ENCODE peak calls at places on chromosomes 7 and 10, in seven cellular contexts. One of them, this sample, is unnamed. For H3K4me1, the result is how much of the 10 kb centered on the place peaks cover.

GRCh38 chr10:774661-775244 is 85.3 kb upstream of the DIP2C start:
- DNase-seq in SJCRH30: no peak
- DNase-seq in GM23248: no peak
- DNase-seq in mammary epithelial cell: no peak
- DNase-seq in left ventricle myocardium inferior: no peak
- DNase-seq in right cardiac atrium: no peak
- DNase-seq in CD8-positive, alpha-beta memory T cell: no peak
- DNase-seq in this sample: no peak

GRCh38 chr7:37698271-37698670 is 14.7 kb downstream of the GPR141 start:
- DNase-seq in mammary epithelial cell: no peak
- DNase-seq in CD8-positive, alpha-beta memory T cell: no peak
- DNase-seq in SJCRH30: no peak
- DNase-seq in right cardiac atrium: no peak
- DNase-seq in left ventricle myocardium inferior: no peak
- DNase-seq in GM23248: no peak
- DNase-seq in this sample: no peak

GRCh38 chr10:74683621-74684114 is 142.7 kb upstream of the KAT6B start:
- DNase-seq in SJCRH30: no peak
- DNase-seq in mammary epithelial cell: no peak
- DNase-seq in left ventricle myocardium inferior: no peak
- DNase-seq in right cardiac atrium: no peak
- DNase-seq in CD8-positive, alpha-beta memory T cell: no peak
- DNase-seq in GM23248: no peak
- DNase-seq in this sample: no peak

GRCh38 chr10:114044251-114045070 is 795 bp downstream of the ADRB1 start:
- DNase-seq in mammary epithelial cell: no peak
- DNase-seq in GM23248: no peak
- DNase-seq in CD8-positive, alpha-beta memory T cell: peak
- DNase-seq in SJCRH30: no peak
- DNase-seq in left ventricle myocardium inferior: peak
- DNase-seq in right cardiac atrium: peak
- DNase-seq in this sample: no peak

GRCh38 chr7:97401398-97401797 is 283.9 kb downstream of the SDHAF3 start:
- DNase-seq in right cardiac atrium: no peak
- DNase-seq in GM23248: no peak
- DNase-seq in mammary epithelial cell: no peak
- DNase-seq in left ventricle myocardium inferior: no peak
- DNase-seq in SJCRH30: no peak
- DNase-seq in CD8-positive, alpha-beta memory T cell: no peak
- DNase-seq in this sample: no peak

GRCh38 chr7:117110480-117111315 is 157.4 kb downstream of the ST7 start:
- DNase-seq in mammary epithelial cell: no peak
- DNase-seq in SJCRH30: no peak
- DNase-seq in right cardiac atrium: no peak
- DNase-seq in GM23248: no peak
- DNase-seq in left ventricle myocardium inferior: no peak
- DNase-seq in CD8-positive, alpha-beta memory T cell: peak
- DNase-seq in this sample: no peak

GRCh38 chr7:84786073-84786472 is 400.8 kb downstream of the SEMA3D start:
- DNase-seq in mammary epithelial cell: no peak
- DNase-seq in CD8-positive, alpha-beta memory T cell: no peak
- DNase-seq in right cardiac atrium: no peak
- DNase-seq in left ventricle myocardium inferior: no peak
- DNase-seq in GM23248: no peak
- DNase-seq in SJCRH30: no peak
- DNase-seq in this sample: no peak

GRCh38 chr7:20076835-20077234 is 140.3 kb downstream of the MACC1 start:
- DNase-seq in mammary epithelial cell: no peak
- DNase-seq in left ventricle myocardium inferior: no peak
- DNase-seq in right cardiac atrium: no peak
- DNase-seq in CD8-positive, alpha-beta memory T cell: no peak
- DNase-seq in GM23248: no peak
- DNase-seq in SJCRH30: no peak
- DNase-seq in this sample: no peak

GRCh38 chr7:3106353-3106752 is 62.7 kb upstream of the CARD11 start:
- DNase-seq in CD8-positive, alpha-beta memory T cell: no peak
- DNase-seq in SJCRH30: no peak
- DNase-seq in GM23248: no peak
- DNase-seq in right cardiac atrium: no peak
- DNase-seq in mammary epithelial cell: no peak
- DNase-seq in left ventricle myocardium inferior: no peak
- DNase-seq in this sample: no peak

DNA sequence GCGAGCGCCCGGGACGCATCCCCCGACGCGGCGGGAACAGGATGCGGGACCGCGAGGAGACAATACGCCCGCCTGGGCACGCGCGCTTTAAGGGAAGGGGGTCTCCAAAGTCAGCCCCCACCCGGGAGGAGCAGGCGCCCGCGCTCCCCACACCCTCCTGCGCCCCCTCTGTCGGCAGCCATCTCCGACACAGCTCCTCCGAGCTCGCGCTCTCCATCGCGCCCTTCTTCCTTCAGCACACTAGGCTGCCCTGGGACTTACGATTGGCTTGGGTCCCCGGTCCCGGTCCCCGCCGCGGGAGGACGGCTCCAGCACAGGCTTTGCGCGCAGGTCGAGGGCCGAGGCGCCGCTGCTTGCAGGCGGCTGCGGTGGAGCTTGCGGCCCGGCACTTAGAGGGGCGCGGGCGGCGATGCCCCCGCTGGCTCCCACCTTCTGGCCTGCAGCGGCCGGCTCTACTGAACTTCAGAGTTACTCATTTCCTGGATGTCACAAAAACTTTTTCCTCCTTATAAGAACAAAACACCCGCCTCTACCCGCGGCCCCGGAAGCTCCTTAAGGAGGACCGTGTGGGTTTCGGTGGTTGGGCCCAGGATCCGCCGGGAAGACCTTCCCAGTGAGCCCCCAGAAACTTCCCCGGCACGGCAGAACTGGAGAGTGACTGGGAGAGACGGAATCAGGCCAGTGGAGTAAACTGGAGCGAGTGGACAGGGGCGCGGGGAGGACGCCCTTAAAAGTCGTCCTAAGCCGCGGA is at the start of gene ITPRIP:
- DNase-seq in right cardiac atrium: peak
- DNase-seq in mammary epithelial cell: peak
- DNase-seq in SJCRH30: peak
- DNase-seq in CD8-positive, alpha-beta memory T cell: peak
- DNase-seq in GM23248: peak
- DNase-seq in left ventricle myocardium inferior: peak
- DNase-seq in this sample: peak
- H3K4me1 ChIP-seq in right cardiac atrium: under half
- H3K4me1 ChIP-seq in mammary epithelial cell: under half
- H3K4me1 ChIP-seq in SJCRH30: under half
- H3K4me1 ChIP-seq in CD8-positive, alpha-beta memory T cell: under half
- H3K4me1 ChIP-seq in GM23248: under half
- H3K4me1 ChIP-seq in left ventricle myocardium inferior: half or more
- H3K4me1 ChIP-seq in this sample: under half

DNA sequence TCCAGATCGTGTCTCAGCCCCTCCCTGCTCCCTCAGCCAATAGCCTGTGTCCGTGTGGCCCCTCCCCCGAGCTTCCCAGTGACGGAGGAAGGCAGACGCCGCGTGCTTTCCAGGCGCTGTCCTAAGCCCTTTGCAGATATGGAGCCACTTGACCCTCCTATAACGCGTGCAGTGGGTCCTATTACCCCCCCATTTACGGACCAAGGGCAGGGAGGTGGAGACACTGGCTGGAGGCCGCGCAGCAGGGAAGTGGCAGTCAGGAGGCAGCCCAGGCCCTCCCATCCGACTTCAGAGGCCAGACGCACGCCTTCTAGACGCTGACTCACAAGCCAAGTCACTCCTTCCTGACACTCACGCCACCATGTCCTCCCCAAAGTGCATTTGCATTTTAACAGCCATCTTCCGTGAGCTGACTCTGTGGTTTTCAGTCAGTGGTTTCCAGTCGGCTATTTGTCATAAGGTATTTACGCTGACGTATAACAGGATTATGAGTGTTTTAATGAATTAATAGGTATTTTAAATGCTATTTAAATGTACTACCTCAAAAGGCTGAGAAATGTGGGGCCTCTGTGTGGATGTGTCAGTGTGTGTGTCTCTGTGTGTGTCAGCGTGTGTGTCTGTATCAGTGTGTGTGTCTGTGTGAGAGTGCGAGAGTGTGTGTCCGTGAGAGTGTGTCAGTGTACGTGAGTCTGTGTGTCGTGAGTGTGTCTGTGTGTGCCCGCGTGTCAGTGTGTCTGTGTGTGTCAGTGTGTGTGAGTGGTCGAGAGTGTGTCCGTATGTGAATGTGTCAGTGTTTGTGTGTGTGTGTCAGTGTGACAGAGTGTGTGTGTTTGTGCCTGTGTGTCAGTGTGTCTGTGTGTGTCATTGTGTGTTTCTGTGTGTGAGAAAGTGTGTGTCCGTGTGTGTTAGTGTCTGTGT is 92.1 kb upstream of the INSIG1 start:
- DNase-seq in right cardiac atrium: peak
- DNase-seq in left ventricle myocardium inferior: peak
- DNase-seq in CD8-positive, alpha-beta memory T cell: peak
- DNase-seq in mammary epithelial cell: peak
- DNase-seq in GM23248: peak
- DNase-seq in SJCRH30: no peak
- DNase-seq in this sample: peak
- H3K4me3 ChIP-seq in right cardiac atrium: peak
- H3K4me3 ChIP-seq in left ventricle myocardium inferior: peak
- H3K4me3 ChIP-seq in CD8-positive, alpha-beta memory T cell: peak
- H3K4me3 ChIP-seq in mammary epithelial cell: no peak
- H3K4me3 ChIP-seq in GM23248: peak
- H3K4me3 ChIP-seq in SJCRH30: no peak
- H3K4me3 ChIP-seq in this sample: peak

GRCh38 chr7:111094387-111094786 is 3.5 kb downstream of the LRRN3 start:
- DNase-seq in right cardiac atrium: no peak
- DNase-seq in left ventricle myocardium inferior: no peak
- DNase-seq in SJCRH30: no peak
- DNase-seq in GM23248: no peak
- DNase-seq in CD8-positive, alpha-beta memory T cell: no peak
- DNase-seq in mammary epithelial cell: no peak
- DNase-seq in this sample: no peak

GRCh38 chr7:111089822-111090426 is 1.0 kb upstream of the LRRN3 start:
- DNase-seq in mammary epithelial cell: peak
- DNase-seq in left ventricle myocardium inferior: no peak
- DNase-seq in SJCRH30: no peak
- DNase-seq in GM23248: peak
- DNase-seq in CD8-positive, alpha-beta memory T cell: peak
- DNase-seq in right cardiac atrium: no peak
- DNase-seq in this sample: no peak

GRCh38 chr7:111090834-111091233 is at the start of gene LRRN3:
- DNase-seq in SJCRH30: peak
- DNase-seq in mammary epithelial cell: no peak
- DNase-seq in CD8-positive, alpha-beta memory T cell: peak
- DNase-seq in left ventricle myocardium inferior: peak
- DNase-seq in right cardiac atrium: peak
- DNase-seq in GM23248: peak
- DNase-seq in this sample: peak

GRCh38 chr7:111092406-111093160 is 1.7 kb downstream of the LRRN3 start:
- DNase-seq in SJCRH30: no peak
- DNase-seq in right cardiac atrium: no peak
- DNase-seq in GM23248: no peak
- DNase-seq in left ventricle myocardium inferior: no peak
- DNase-seq in mammary epithelial cell: no peak
- DNase-seq in CD8-positive, alpha-beta memory T cell: no peak
- DNase-seq in this sample: no peak

DNA sequence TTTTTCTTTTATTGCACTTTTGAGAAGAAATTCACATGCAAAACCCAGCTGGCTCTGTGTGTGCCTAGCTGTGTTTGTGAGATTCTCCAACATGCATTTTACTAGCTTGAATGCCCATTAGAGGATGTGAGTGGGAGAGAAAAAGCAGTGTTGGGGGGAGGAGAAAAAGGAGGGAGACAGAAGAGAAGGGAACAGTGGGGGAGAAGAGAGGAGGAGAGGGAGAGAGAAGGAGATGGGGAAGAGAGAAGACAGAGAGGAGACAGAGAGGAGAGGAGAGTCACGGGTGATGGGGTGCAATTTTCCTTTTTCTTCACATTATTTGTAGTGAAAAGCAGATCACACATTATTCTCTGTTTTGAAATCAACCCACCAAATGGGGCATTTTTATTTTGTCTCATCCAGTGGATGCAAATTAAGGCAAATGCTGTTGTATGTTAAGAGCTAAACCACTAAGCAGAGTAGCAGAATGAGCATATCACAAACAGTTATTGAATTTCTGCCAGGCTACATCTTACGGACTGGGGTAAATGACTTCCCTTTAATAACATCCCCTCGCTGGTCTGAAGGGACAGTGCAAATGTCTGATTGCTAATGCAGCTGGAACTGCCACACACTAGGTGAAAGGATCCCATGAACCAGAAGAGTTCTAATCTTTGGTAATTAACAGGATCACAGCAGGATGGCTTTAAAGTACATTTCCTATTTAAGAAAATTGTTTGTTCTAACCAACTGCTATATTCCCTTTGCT is 870 bp downstream of the LRRN3 start:
- DNase-seq in left ventricle myocardium inferior: no peak
- DNase-seq in mammary epithelial cell: no peak
- DNase-seq in right cardiac atrium: no peak
- DNase-seq in GM23248: no peak
- DNase-seq in SJCRH30: peak
- DNase-seq in CD8-positive, alpha-beta memory T cell: no peak
- DNase-seq in this sample: no peak
- H3K27ac ChIP-seq in left ventricle myocardium inferior: peak
- H3K27ac ChIP-seq in mammary epithelial cell: no peak
- H3K27ac ChIP-seq in right cardiac atrium: peak
- H3K27ac ChIP-seq in GM23248: no peak
- H3K27ac ChIP-seq in SJCRH30: peak
- H3K27ac ChIP-seq in CD8-positive, alpha-beta memory T cell: no peak
- H3K27ac ChIP-seq in this sample: no peak

GRCh38 chr7:30472081-30472770 is 6.4 kb downstream of the NOD1 start:
- DNase-seq in mammary epithelial cell: no peak
- DNase-seq in left ventricle myocardium inferior: no peak
- DNase-seq in CD8-positive, alpha-beta memory T cell: no peak
- DNase-seq in GM23248: peak
- DNase-seq in right cardiac atrium: no peak
- DNase-seq in SJCRH30: no peak
- DNase-seq in this sample: no peak
- H3K4me1 ChIP-seq in mammary epithelial cell: under half
- H3K4me1 ChIP-seq in left ventricle myocardium inferior: half or more
- H3K4me1 ChIP-seq in CD8-positive, alpha-beta memory T cell: under half
- H3K4me1 ChIP-seq in GM23248: half or more
- H3K4me1 ChIP-seq in right cardiac atrium: under half
- H3K4me1 ChIP-seq in SJCRH30: under half
- H3K4me1 ChIP-seq in this sample: half or more

GRCh38 chr7:8259586-8260222 is 2.3 kb downstream of the ICA1 start:
- DNase-seq in left ventricle myocardium inferior: no peak
- DNase-seq in CD8-positive, alpha-beta memory T cell: no peak
- DNase-seq in SJCRH30: no peak
- DNase-seq in GM23248: no peak
- DNase-seq in right cardiac atrium: no peak
- DNase-seq in mammary epithelial cell: no peak
- DNase-seq in this sample: no peak

GRCh38 chr7:8263048-8263447 is 1.1 kb upstream of the ICA1 start:
- DNase-seq in right cardiac atrium: no peak
- DNase-seq in mammary epithelial cell: no peak
- DNase-seq in left ventricle myocardium inferior: no peak
- DNase-seq in SJCRH30: no peak
- DNase-seq in CD8-positive, alpha-beta memory T cell: no peak
- DNase-seq in GM23248: no peak
- DNase-seq in this sample: no peak

GRCh38 chr7:8258734-8259133 is 3.2 kb downstream of the ICA1 start:
- DNase-seq in mammary epithelial cell: no peak
- DNase-seq in CD8-positive, alpha-beta memory T cell: no peak
- DNase-seq in left ventricle myocardium inferior: no peak
- DNase-seq in right cardiac atrium: no peak
- DNase-seq in SJCRH30: no peak
- DNase-seq in GM23248: no peak
- DNase-seq in this sample: no peak

GRCh38 chr7:8260871-8261707 is 878 bp downstream of the ICA1 start:
- DNase-seq in SJCRH30: no peak
- DNase-seq in mammary epithelial cell: peak
- DNase-seq in CD8-positive, alpha-beta memory T cell: no peak
- DNase-seq in left ventricle myocardium inferior: peak
- DNase-seq in right cardiac atrium: peak
- DNase-seq in GM23248: peak
- DNase-seq in this sample: peak

GRCh38 chr7:8261711-8262695 is at the start of gene ICA1:
- DNase-seq in GM23248: peak
- DNase-seq in right cardiac atrium: peak
- DNase-seq in mammary epithelial cell: peak
- DNase-seq in CD8-positive, alpha-beta memory T cell: no peak
- DNase-seq in left ventricle myocardium inferior: peak
- DNase-seq in SJCRH30: no peak
- DNase-seq in this sample: peak
- H3K4me3 ChIP-seq in GM23248: peak
- H3K4me3 ChIP-seq in right cardiac atrium: peak
- H3K4me3 ChIP-seq in mammary epithelial cell: peak
- H3K4me3 ChIP-seq in CD8-positive, alpha-beta memory T cell: peak
- H3K4me3 ChIP-seq in left ventricle myocardium inferior: peak
- H3K4me3 ChIP-seq in SJCRH30: no peak
- H3K4me3 ChIP-seq in this sample: peak

This sample was measured in ascending aorta.